ENCODE peak calls at places on chromosomes 11 and 22, in five cellular contexts. T, C, Y, A and W are unnamed samples.

GRCh38 chr11:914747-915493 is 4.3 kb upstream of the CHID1 start:
- ATAC-seq in T (peak), C (no peak), Y (peak), A (no peak), W (peak)

GRCh38 chr22:41752011-41752975 is 48.2 kb upstream of the CCDC134 start:
- ATAC-seq in T (no peak), C (no peak), Y (no peak), A (no peak), W (no peak)

GRCh38 chr11:93820085-93820710 is 30.2 kb downstream of the VSTM5 start:
- ATAC-seq in T (no peak), C (no peak), Y (no peak), A (no peak), W (no peak)

GRCh38 chr11:47857485-47858168 is 9.5 kb upstream of the NUP160 start:
- ATAC-seq in T (no peak), C (no peak), Y (no peak), A (no peak), W (no peak)

GRCh38 chr11:103051158-103051801 is 40.7 kb downstream of the DCUN1D5 start:
- ATAC-seq in T (no peak), C (no peak), Y (no peak), A (no peak), W (no peak)

GRCh38 chr11:93849751-93850584 is 450 bp downstream of the VSTM5 start:
- ATAC-seq in T (peak), C (peak), Y (peak), A (peak), W (peak)

GRCh38 chr22:42473484-42474193 is 41.4 kb upstream of the NFAM1 start:
- ATAC-seq in T (peak), C (peak), Y (peak), A (no peak), W (no peak)

GRCh38 chr11:1706634-1707400 is 9.8 kb downstream of the KRTAP5-6 start:
- ATAC-seq in T (peak), C (no peak), Y (peak), A (no peak), W (no peak)

GRCh38 chr11:35845860-35846259 is 98.0 kb upstream of the LDLRAD3 start:
- ATAC-seq in T (no peak), C (no peak), Y (no peak), A (no peak), W (no peak)

GRCh38 chr11:122210378-122210995 is 94.5 kb upstream of the BLID start:
- ATAC-seq in T (no peak), C (peak), Y (peak), A (peak), W (peak)

GRCh38 chr11:85685131-85685819 is 720 bp downstream of the CCDC89 start:
- ATAC-seq in T (peak), C (peak), Y (peak), A (no peak), W (no peak)

GRCh38 chr22:23862103-23862502 is 4.4 kb downstream of the SLC2A11 start:
- ATAC-seq in T (no peak), C (no peak), Y (no peak), A (no peak), W (no peak)

GRCh38 chr22:48431536-48432315 is 1395.9 kb downstream of the BRD1 start:
- ATAC-seq in T (no peak), C (no peak), Y (no peak), A (no peak), W (no peak)

GRCh38 chr11:26442131-26442530 is 110.2 kb downstream of the ANO3 start:
- ATAC-seq in T (no peak), C (no peak), Y (no peak), A (no peak), W (no peak)

GRCh38 chr22:26429458-26430238 is 588 bp downstream of the ASPHD2 start:
- ATAC-seq in T (no peak), C (peak), Y (no peak), A (no peak), W (peak)

GRCh38 chr22:37273126-37273845 is 9.0 kb upstream of the CYTH4 start:
- ATAC-seq in T (peak), C (no peak), Y (no peak), A (no peak), W (no peak)

DNA sequence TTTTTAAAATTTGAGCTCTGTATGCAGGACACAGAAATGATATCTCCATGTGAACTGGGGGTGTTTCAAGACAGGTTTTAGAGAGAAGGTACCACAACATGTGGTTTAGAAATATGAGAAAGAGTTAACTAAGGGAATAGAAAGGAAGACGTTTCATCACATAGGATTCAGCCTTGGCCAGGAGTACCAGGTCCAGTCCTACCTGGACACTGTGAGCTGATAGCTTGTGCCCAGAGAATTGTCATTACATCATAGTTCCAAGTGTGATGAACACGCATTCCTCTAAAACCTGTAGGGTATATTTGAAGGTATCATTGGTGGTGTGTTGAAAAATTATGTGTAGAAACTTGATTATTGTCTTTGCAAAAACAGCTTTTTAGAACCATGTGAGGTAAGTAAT is 1.8 kb downstream of the SLC22A9 start:
- ATAC-seq in T (no peak), C (no peak), Y (no peak), A (no peak), W (no peak)
- H3K4me3 ChIP-seq in T (no peak), C (no peak), Y (no peak), A (no peak), W (no peak)

GRCh38 chr22:19753090-19753842 is 7.3 kb upstream of the TBX1 start:
- ATAC-seq in T (no peak), C (no peak), Y (no peak), A (no peak), W (no peak)

GRCh38 chr22:19755722-19756287 is 4.8 kb upstream of the TBX1 start:
- ATAC-seq in T (no peak), C (no peak), Y (no peak), A (no peak), W (no peak)

GRCh38 chr22:19755145-19755710 is 5.3 kb upstream of the TBX1 start:
- ATAC-seq in T (no peak), C (no peak), Y (no peak), A (no peak), W (no peak)

GRCh38 chr22:19753996-19754700 is 6.4 kb upstream of the TBX1 start:
- ATAC-seq in T (no peak), C (no peak), Y (no peak), A (no peak), W (no peak)

DNA sequence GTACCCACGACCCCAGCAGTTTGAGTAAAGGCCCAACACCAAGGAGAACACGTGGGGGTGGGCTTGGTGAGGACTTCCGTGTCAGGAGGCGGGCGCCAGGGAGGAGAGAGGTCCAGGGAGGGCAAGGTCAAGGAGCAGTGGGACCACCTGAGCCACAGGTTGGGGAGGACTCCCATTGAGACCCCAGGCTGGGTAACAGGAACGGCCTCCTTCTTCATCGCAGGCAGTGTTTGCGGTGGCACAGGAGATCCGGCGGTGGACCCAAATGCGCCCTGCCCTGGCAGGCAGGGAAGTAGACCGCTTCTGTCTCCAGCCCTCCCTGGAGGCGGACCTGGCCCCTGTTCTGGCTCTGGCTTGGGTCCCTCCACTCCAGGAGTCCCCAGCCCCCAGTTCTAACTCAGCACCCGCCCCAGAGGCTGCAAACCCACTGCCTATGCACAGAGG is 5.9 kb upstream of the TBX1 start:
- ATAC-seq in T (no peak), C (no peak), Y (no peak), A (no peak), W (no peak)
- H3K4me3 ChIP-seq in T (no peak), C (no peak), Y (no peak), A (no peak), W (peak)

GRCh38 chr11:128691802-128692749 is 1.8 kb upstream of the FLI1 start:
- ATAC-seq in T (no peak), C (no peak), Y (no peak), A (no peak), W (no peak)
- H3K4me3 ChIP-seq in T (peak), C (peak), Y (peak), A (no peak), W (peak)

GRCh38 chr22:43500792-43501785 is 89.3 kb downstream of the MPPED1 start:
- ATAC-seq in T (no peak), C (no peak), Y (no peak), A (no peak), W (no peak)
- H3K4me3 ChIP-seq in T (no peak), C (no peak), Y (no peak), A (no peak), W (no peak)

GRCh38 chr11:8808226-8808585 is 102.8 kb upstream of the AKIP1 start:
- ATAC-seq in T (no peak), C (no peak), Y (no peak), A (no peak), W (no peak)

GRCh38 chr11:8809185-8809584 is 101.8 kb upstream of the AKIP1 start:
- ATAC-seq in T (no peak), C (no peak), Y (no peak), A (no peak), W (no peak)

GRCh38 chr11:8811571-8811970 is 99.4 kb upstream of the AKIP1 start:
- ATAC-seq in T (no peak), C (no peak), Y (no peak), A (no peak), W (no peak)

GRCh38 chr11:8810331-8811301 is 100.4 kb upstream of the AKIP1 start:
- ATAC-seq in T (peak), C (peak), Y (peak), A (peak), W (peak)

GRCh38 chr11:8809605-8810272 is 101.2 kb upstream of the AKIP1 start:
- ATAC-seq in T (no peak), C (no peak), Y (peak), A (no peak), W (no peak)
- H3K4me3 ChIP-seq in T (peak), C (peak), Y (peak), A (no peak), W (peak)

DNA sequence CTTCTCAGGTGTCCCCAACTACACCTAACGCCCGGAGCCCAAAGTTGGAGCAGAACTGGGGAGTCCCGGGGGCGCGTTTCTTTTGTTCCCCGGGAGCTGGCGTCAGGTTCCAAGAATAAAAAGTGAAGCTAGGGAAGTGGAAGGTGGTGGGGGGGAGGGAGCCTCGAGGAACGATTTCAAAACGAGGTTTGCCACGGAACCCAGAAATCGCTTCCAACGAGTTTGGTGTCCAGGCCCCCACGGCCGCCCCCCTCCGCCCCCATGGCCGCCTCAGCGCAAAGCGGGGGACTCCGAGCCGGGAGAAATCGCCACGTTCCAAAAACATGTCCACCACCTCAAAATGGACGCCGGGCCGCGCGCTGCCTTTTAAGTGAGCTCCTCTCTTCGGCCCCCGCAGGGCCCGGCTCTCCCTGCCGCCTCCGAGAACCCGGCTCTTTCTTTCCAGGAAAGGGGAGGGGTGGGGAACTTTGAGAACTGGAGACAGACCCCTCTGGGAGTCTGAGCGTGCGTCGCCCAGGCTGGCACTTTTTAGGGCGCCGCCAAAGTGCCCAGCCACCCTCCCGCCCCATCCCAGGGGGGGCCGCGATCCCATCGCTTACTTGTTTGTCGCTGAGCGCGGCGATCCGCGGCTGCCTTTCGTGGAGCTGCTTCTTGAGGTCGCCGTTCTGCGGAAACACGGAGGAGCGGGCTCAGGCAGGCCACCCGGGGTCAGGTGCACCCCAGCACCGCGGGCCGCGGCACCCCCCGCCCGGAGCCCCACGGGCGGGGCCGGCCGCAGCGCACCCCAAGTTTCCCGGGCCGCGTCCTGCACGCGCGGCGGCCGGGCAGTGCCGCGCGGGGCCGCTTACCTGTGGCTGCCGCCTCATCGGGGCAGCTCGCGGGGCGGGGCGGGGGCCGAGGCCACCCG is 1.6 kb downstream of the PHF21B start:
- ATAC-seq in T (no peak), C (no peak), Y (peak), A (no peak), W (no peak)
- H3K4me3 ChIP-seq in T (peak), C (peak), Y (peak), A (no peak), W (peak)

DNA sequence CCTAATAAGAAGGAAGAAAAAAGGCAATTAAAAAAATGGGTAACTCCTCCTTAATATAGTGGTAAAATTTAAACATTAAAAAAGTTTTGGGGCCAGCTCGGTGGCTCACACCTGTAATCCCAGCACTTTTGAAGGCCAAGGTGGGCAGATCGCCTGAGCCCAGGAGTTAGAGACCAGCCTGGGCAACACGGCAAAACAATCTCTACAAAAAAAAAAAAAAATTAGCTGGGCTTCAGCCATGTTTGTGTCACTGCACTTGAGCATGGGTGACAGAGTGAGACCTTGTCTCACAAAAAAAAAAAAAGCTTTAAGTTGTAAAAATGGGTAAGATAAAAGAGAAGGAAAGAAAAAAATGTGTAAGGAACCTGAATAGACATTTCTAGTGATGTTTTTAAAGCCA is 11.3 kb upstream of the FBXO3 start:
- ATAC-seq in T (no peak), C (no peak), Y (no peak), A (no peak), W (no peak)
- H3K4me3 ChIP-seq in T (no peak), C (no peak), Y (no peak), A (no peak), W (no peak)

GRCh38 chr11:3861698-3862097 is 6.2 kb downstream of the STIM1 start:
- ATAC-seq in T (no peak), C (no peak), Y (no peak), A (no peak), W (no peak)

GRCh38 chr11:3865388-3866193 is 10.1 kb downstream of the STIM1 start:
- ATAC-seq in T (peak), C (peak), Y (no peak), A (peak), W (peak)

GRCh38 chr11:3866206-3866605 is 10.7 kb downstream of the STIM1 start:
- ATAC-seq in T (peak), C (peak), Y (peak), A (peak), W (peak)

GRCh38 chr11:3866836-3867208 is 11.4 kb downstream of the STIM1 start:
- ATAC-seq in T (no peak), C (no peak), Y (no peak), A (no peak), W (no peak)

DNA sequence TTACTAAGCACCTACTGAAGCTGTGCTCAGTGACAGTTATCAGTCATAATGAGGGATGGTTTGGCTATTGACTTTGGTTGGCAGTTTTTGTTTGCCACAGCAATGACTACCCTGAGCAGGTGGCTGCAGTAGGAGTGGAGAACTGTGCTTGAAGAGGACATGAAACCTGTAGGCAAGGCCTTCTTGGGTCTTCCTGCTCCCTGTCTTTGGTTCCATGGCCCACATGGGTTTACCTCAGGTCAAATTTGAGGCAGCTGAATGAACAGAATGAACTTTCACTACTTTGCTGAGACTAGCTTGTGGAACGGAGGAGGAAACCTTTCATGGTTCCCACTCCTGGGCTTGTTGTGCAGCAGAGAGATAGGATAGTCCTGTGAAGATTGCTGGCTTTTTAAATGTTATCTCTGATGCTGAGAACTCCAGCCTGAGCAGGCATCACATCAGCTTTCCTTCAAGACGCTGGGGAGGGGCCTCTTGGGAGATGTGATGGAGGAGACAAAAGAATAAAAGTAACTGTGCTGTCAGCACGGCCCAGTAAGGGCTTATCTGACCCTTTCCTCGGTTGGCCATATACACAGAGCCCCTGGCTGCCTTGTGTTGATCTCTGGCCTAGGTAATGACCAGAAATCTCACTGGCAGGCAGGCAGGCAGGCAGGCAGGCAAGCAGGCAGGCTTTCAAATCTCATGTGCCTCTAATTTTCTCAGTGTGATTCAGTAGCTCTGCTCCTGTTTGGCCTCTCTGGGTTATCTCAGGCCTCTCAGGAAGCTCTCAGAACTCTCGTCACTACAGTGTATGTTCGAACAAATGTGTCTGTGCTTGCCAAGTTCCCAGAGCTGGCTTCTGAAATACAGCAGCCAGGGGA is 12.0 kb downstream of the STIM1 start:
- ATAC-seq in T (peak), C (peak), Y (peak), A (no peak), W (peak)
- H3K4me3 ChIP-seq in T (no peak), C (no peak), Y (no peak), A (no peak), W (no peak)

GRCh38 chr11:117969160-117969991 is 16.8 kb upstream of the IL10RA start:
- ATAC-seq in T (no peak), C (no peak), Y (no peak), A (no peak), W (no peak)

GRCh38 chr11:117972589-117973445 is 13.4 kb upstream of the IL10RA start:
- ATAC-seq in T (peak), C (peak), Y (no peak), A (no peak), W (no peak)

GRCh38 chr11:117972044-117972443 is 14.2 kb upstream of the IL10RA start:
- ATAC-seq in T (no peak), C (no peak), Y (no peak), A (no peak), W (no peak)

GRCh38 chr11:117973446-117973922 is 12.7 kb upstream of the IL10RA start:
- ATAC-seq in T (peak), C (peak), Y (no peak), A (no peak), W (no peak)

DNA sequence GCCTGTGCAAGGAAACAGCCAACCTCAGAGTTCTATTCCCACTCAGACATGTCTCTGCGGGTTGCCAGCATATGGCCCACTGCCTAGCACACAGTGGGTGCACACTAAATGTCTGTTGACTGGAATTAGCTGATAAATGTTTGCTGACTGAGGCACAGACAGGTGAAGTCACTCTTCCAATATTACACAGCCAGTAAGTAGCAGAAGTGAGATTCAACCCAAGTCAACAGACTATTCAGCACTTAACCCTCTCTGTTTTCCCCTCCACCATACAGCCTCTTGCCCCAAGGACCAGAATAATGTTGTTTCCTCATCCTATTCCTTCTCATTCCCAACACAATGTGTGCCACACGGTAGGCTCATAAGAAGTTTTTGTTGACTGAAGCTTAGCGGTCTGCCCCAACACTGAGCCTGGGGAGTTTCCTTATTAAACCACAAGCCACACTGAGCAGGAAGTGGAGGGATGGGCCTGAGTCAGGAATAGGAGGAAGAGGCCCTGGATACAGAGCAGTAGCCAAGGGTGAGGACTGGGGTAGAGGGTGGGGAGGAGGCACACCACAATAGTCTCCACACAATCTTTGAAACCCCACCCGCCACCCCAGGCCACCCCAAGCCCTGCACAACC is 15.7 kb upstream of the IL10RA start:
- ATAC-seq in T (peak), C (peak), Y (peak), A (no peak), W (no peak)
- H3K4me3 ChIP-seq in T (no peak), C (no peak), Y (no peak), A (no peak), W (no peak)